ENCODE peak calls at places on chromosomes 7 and 10, in four cellular contexts. I is SK-N-SH, U is K562, B is GM12878. Y is an unnamed sample.
A peak's percentile ranks its signal among the peaks of the same experiment; 100 is the strongest.

GRCh38 chr7:41537024-41537423 is 165.9 kb downstream of the INHBA start:
- DNase-seq in U (no peak), I (peak; percentile 9), B (no peak), Y (no peak)

GRCh38 chr7:50723888-50724287 is 58.8 kb downstream of the GRB10 start:
- DNase-seq in U (no peak), I (no peak), B (no peak), Y (no peak)

GRCh38 chr10:122286872-122287271 is 15.8 kb downstream of the BTBD16 start:
- DNase-seq in U (no peak), B (no peak), I (no peak), Y (no peak)

GRCh38 chr10:124292911-124293640 is 125.6 kb downstream of the OAT start:
- DNase-seq in U (no peak), B (no peak), I (no peak), Y (no peak)

GRCh38 chr10:119667562-119668328 is 16.6 kb downstream of the BAG3 start:
- DNase-seq in I (peak; percentile 46), U (peak; percentile 74), B (no peak), Y (peak; percentile 68)

GRCh38 chr7:47940482-47941001 is 7.7 kb downstream of the PKD1L1 start:
- DNase-seq in B (no peak), U (no peak), I (no peak), Y (no peak)

GRCh38 chr7:142459557-142459963 is 201.7 kb upstream of the PRSS58 start:
- DNase-seq in I (peak; percentile 64), U (peak; percentile 69), B (no peak), Y (peak; percentile 25)

GRCh38 chr7:74324499-74325229 is 35.5 kb downstream of the CLIP2 start:
- DNase-seq in I (peak; percentile 21), U (no peak), B (no peak), Y (no peak)

GRCh38 chr10:114374141-114374791 is 30.0 kb downstream of the AFAP1L2 start:
- DNase-seq in I (peak; percentile 74), B (no peak), U (no peak), Y (no peak)

GRCh38 chr7:157669768-157670345 is 333.1 kb downstream of the DNAJB6 start:
- DNase-seq in B (no peak), I (no peak), U (no peak), Y (no peak)

GRCh38 chr10:115092258-115092554 is 959 bp upstream of the ATRNL1 start:
- DNase-seq in B (no peak), I (no peak), U (no peak), Y (no peak)

GRCh38 chr7:152621426-152621825 is 54.5 kb downstream of the XRCC2 start:
- DNase-seq in B (no peak), I (no peak), U (no peak), Y (no peak)

GRCh38 chr7:2666588-2667250 is 21.3 kb upstream of the AMZ1 start:
- DNase-seq in B (no peak), I (no peak), U (no peak), Y (no peak)
- TF ChIP-seq NFIC in B (no peak), I (no peak), U (no peak), Y (no peak)

DNA sequence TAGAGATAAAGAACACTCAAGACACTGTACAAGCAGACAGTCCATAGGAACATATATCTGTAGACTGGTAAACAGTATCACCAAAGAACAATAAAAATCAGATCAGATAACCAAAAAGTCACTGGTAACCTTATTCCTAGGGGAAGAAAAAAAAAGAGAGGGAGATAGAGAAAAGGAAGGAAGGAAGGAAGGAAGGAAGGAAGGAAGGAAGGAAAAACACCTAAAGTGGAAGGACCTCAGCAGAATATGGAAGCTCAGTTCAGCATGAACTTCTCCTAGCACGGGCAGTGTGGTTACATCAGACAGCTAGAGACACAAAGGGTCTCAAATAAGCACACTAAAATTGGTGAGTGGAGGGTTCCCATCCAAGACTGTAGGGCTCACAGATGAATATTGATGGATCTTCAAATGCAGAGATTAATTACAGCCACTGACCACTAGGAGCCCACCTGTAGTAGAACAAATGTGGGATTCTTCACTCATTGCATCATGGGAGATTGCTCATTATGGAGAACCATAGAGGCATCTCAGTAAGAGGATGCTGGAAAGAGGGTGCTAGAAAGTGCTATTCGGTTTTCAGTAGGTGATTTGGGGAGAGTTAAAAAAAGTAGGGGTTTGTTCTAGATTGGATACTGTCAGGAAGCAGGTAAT is 293.4 kb upstream of the C7orf33 start:
- DNase-seq in I (no peak), U (no peak), B (no peak), Y (no peak)
- TF ChIP-seq NFIC in I (no peak), U (no peak), B (no peak), Y (no peak)

GRCh38 chr10:1475095-1475583 is 262.2 kb downstream of the ADARB2 start:
- DNase-seq in B (no peak), I (no peak), U (no peak), Y (no peak)
- TF ChIP-seq NFIC in B (no peak), I (no peak), U (no peak), Y (no peak)

GRCh38 chr7:113945018-113945938 is 26.5 kb upstream of the PPP1R3A start:
- DNase-seq in B (no peak), I (no peak), U (no peak), Y (no peak)
- TF ChIP-seq NFIC in B (no peak), I (no peak), U (no peak), Y (no peak)

GRCh38 chr10:2119316-2119715 is 382.0 kb upstream of the ADARB2 start:
- DNase-seq in I (no peak), U (no peak), B (no peak), Y (no peak)
- TF ChIP-seq NFIC in I (no peak), U (no peak), B (no peak), Y (no peak)

GRCh38 chr10:48700071-48700470 is 15.4 kb downstream of the WDFY4 start:
- DNase-seq in I (no peak), B (no peak), U (no peak), Y (no peak)

GRCh38 chr10:48697821-48698764 is 13.4 kb downstream of the WDFY4 start:
- DNase-seq in B (no peak), I (no peak), U (no peak), Y (no peak)

GRCh38 chr10:48700493-48700892 is 15.8 kb downstream of the WDFY4 start:
- DNase-seq in U (no peak), B (no peak), I (no peak), Y (no peak)

GRCh38 chr10:48697091-48697490 is 12.4 kb downstream of the WDFY4 start:
- DNase-seq in I (no peak), U (no peak), B (no peak), Y (no peak)

DNA sequence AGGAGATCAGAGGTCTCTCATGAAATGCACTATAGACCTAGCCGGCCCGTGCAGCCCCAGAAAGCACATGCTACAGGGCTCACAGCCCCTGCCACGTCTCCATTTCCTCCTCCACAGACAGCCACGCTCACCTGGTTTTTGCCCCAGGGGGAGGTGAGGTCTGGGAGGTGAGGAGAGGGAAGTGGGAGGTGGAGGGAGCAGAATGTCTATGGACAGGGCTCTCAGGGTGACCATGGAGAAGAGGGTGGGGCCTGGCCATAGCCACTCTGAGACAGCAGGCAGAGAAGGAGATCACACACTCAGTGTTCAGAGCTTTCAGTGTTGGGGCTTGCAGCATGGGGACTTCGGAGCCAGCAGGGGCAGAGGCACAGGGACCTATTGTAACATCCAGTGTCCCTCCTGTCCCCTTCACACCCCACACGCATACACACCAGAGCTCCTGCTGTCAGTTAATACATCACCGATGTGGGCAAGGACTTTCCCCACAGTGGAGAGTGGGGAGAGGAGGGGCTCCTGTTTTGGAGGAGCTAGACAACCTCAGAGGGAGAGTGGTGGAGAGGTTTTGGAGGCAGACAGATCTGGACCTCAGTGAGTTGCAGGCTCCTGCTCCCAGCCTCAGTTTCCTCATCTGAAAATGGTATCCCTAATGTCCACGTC is 14.4 kb downstream of the WDFY4 start:
- DNase-seq in U (no peak), B (no peak), I (no peak), Y (no peak)
- TF ChIP-seq NFIC in U (no peak), B (no peak), I (no peak), Y (no peak)

GRCh38 chr10:97777148-97777547 is 5.3 kb upstream of the SFRP5 start:
- DNase-seq in I (no peak), U (no peak), B (no peak), Y (no peak)
- TF ChIP-seq NFIC in I (no peak), U (no peak), B (no peak), Y (no peak)

DNA sequence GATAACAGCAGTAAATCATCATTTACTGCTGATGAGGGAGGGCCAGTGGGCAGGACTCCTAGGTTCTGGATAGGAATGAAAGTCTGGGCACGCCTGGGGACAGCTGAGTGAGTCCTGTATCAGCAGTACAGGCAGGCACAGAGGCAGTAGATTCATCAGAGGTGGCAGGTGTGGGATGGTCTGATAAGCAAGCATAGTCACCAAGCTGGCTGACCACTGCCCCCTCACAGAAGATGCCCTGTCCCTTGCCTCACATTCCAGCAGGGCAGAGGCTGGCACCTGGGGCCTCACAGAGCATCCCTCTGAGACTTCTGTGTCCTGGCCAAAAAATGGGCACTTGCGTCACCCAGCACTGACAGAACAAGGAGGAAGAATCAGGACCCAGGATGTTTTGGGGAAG is 23.2 kb upstream of the ACSM6 start:
- DNase-seq in B (no peak), U (no peak), I (no peak), Y (no peak)
- TF ChIP-seq NFIC in B (no peak), U (no peak), I (no peak), Y (no peak)

DNA sequence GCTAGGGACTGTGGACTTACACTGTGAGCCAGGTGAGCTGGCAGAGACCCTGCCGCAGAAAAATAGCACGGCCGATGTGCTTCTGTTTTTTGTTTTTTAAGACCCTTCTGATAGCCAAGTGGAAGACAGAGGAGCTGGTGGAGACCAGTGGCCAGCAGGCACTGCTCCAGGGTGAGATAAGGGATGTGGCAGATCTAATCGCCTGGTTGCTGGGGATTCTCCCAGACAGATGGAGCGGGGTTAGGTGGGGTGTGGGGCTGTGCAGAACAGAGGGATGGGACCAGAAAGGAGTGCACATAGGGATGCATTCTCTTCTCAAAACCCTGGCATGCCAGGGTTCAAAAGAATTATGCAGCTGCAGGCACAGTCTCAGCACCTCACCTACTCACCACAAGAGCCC is 82.2 kb downstream of the VOPP1 start:
- DNase-seq in I (peak; percentile 91), U (no peak), B (no peak), Y (no peak)
- TF ChIP-seq NFIC in I (no peak), U (no peak), B (no peak), Y (no peak)

DNA sequence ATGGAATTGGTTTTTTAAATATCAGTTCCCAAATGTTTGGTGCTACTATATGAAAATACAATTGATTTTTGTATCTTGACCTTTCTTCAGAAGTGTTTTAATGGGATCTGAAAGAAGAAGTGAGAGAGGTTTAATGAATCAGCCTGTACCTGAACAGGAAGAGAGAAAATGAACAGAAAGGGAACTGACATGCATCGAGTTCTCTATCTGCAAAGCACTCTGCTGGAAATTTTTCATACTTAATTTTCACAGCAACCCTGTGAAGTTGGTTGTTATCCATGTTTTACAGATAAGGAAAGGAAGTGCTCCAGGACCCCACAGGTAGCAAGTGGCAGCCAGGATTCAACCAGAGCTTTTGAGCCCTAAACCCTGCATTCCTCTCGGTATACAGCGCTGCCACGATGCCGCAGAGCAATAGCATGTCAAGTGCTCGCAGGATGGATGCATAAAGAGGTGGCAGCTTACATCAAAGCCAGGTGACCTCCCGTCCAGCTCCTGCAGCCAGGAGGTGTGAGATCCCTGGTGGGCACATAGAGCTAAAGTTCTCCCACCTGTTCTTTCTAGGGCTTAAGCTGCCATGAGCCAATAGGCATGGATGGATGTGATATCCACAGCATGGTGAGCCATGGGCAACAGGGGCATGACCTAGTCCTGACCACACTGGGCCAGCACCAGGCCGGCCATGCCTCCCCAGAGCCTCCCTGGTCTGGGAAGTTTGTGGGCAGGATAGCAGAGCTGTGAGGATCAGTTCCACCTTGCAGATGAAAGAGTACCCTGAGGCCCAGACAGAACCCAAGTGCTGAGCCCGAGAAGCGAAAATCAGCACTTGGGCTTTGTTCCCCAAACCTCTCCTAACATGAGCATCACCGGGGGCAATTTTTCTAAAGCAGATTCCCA is 57.2 kb downstream of the CALML3 start:
- DNase-seq in U (no peak), I (no peak), B (peak; percentile 55), Y (no peak)
- TF ChIP-seq NFIC in U (no peak), I (no peak), B (peak; percentile 96), Y (no peak)